ENCODE peak calls at places on chromosomes 3 and 15, in five cellular contexts. V is upper lobe of right lung, C is left colon, Z is NCI-H510A treated with DMSO at 0.1 percent for 48 hours, G is T-cell. T is an unnamed sample.

GRCh38 chr3:18134386-18135082 is 290.6 kb downstream of the SATB1 start:
- DNase-seq in V (no peak), G (no peak), C (no peak), Z (no peak), T (peak)

GRCh38 chr3:151087648-151088047 is 2.2 kb downstream of the MED12L start:
- DNase-seq in C (no peak), V (no peak), G (no peak), Z (no peak), T (no peak)

GRCh38 chr3:153740109-153740508 is 381.1 kb upstream of the ARHGEF26 start:
- DNase-seq in G (no peak), C (no peak), Z (no peak), V (no peak), T (no peak)

GRCh38 chr15:88842156-88842555 is 38.9 kb downstream of the ACAN start:
- DNase-seq in G (no peak), Z (no peak), V (no peak), C (no peak), T (no peak)

GRCh38 chr3:195003893-195004289 is 267.1 kb downstream of the XXYLT1 start:
- DNase-seq in G (no peak), V (peak), Z (no peak), C (no peak), T (no peak)

GRCh38 chr15:79017953-79018352 is 72.6 kb downstream of the RASGRF1 start:
- DNase-seq in V (no peak), Z (no peak), C (no peak), G (no peak), T (no peak)

GRCh38 chr3:30662836-30663235 is 56.4 kb downstream of the TGFBR2 start:
- DNase-seq in Z (no peak), C (no peak), V (no peak), G (no peak), T (no peak)

GRCh38 chr3:25426408-25426807 is 1.7 kb upstream of the RARB start:
- DNase-seq in C (no peak), Z (no peak), V (no peak), G (no peak), T (peak)

GRCh38 chr3:142595581-142595950 is 627 bp upstream of the PLS1 start:
- DNase-seq in Z (peak), C (no peak), G (no peak), V (no peak), T (peak)

GRCh38 chr3:33071946-33072345 is 25.0 kb downstream of the GLB1 start:
- DNase-seq in G (no peak), V (no peak), Z (no peak), C (no peak), T (no peak)

GRCh38 chr3:155560594-155560993 is 184.3 kb downstream of the PLCH1 start:
- DNase-seq in C (no peak), V (no peak), G (no peak), Z (no peak), T (peak)

GRCh38 chr3:8618950-8619349 is 25.6 kb downstream of the SSUH2 start:
- DNase-seq in Z (no peak), C (no peak), G (no peak), V (no peak), T (no peak)

GRCh38 chr3:149449799-149450198 is 24.7 kb upstream of the TM4SF4 start:
- DNase-seq in G (no peak), C (no peak), Z (no peak), V (no peak), T (no peak)

GRCh38 chr15:85002517-85002916 is 20.9 kb downstream of the PDE8A start:
- DNase-seq in Z (no peak), G (no peak), V (no peak), C (no peak), T (peak)

GRCh38 chr3:130378677-130379191 is 33.3 kb downstream of the COL6A5 start:
- DNase-seq in G (no peak), C (no peak), V (no peak), Z (no peak), T (no peak)

GRCh38 chr3:37862219-37862711 is 585 bp downstream of the CTDSPL start:
- DNase-seq in G (no peak), V (peak), C (peak), Z (no peak), T (peak)

T was measured in Daoy.